ENCODE peak calls at places on chromosomes 1 and 21, in five cellular contexts. C, B, X, T and U are unnamed samples.

GRCh38 chr1:235503333-235504121 is 725 bp downstream of the B3GALNT2 start:
- DNase-seq in T (peak), C (peak), B (peak), X (no peak), U (no peak)

GRCh38 chr21:25934771-25935224 is 200.0 kb downstream of the GABPA start:
- DNase-seq in B (peak), X (no peak), T (peak), C (no peak), U (no peak)

GRCh38 chr1:9436258-9436657 is 103.0 kb upstream of the SLC25A33 start:
- DNase-seq in T (no peak), X (no peak), C (no peak), B (no peak), U (no peak)

GRCh38 chr1:24351918-24352637 is 32.9 kb downstream of the GRHL3 start:
- DNase-seq in X (peak), T (no peak), C (no peak), B (no peak), U (no peak)

GRCh38 chr1:923131-923990 is at the start of gene SAMD11:
- DNase-seq in T (no peak), B (peak), C (peak), X (no peak), U (no peak)

GRCh38 chr1:182249201-182249676 is 142.4 kb downstream of the GLUL start:
- DNase-seq in X (no peak), B (no peak), C (no peak), T (peak), U (no peak)

GRCh38 chr1:97986041-97987005 is 65.5 kb upstream of the DPYD start:
- DNase-seq in X (no peak), B (no peak), T (no peak), C (no peak), U (no peak)

GRCh38 chr1:89126602-89127001 is 688 bp upstream of the GBP2 start:
- DNase-seq in B (no peak), X (no peak), C (no peak), T (no peak), U (no peak)

GRCh38 chr1:14945132-14946010 is 208.2 kb upstream of the TMEM51 start:
- DNase-seq in C (no peak), B (no peak), X (no peak), T (no peak), U (no peak)

GRCh38 chr1:210647406-210648333 is 319.0 kb downstream of the HHAT start:
- DNase-seq in B (no peak), C (no peak), T (no peak), X (no peak), U (no peak)

GRCh38 chr1:248863011-248863881 is 4.4 kb upstream of the ZNF692 start:
- DNase-seq in B (no peak), T (peak), C (peak), X (peak), U (peak)

GRCh38 chr1:182166750-182167149 is 105.2 kb upstream of the ZNF648 start:
- DNase-seq in C (no peak), B (no peak), T (no peak), X (no peak), U (no peak)

GRCh38 chr1:175845371-175845770 is 102.0 kb upstream of the TNR start:
- DNase-seq in C (no peak), T (no peak), X (no peak), B (no peak), U (no peak)

GRCh38 chr1:156475568-156476500 is 24.7 kb downstream of the MEF2D start:
- DNase-seq in T (peak), B (no peak), X (no peak), C (no peak), U (peak)